ENCODE peak calls at places on chromosomes 1 and 21, in ten cellular contexts. C is LoVo; W is activated CD8-positive, alpha-beta memory T cell treated with anti-CD3 and anti-CD28 coated beads for 48 hours; V is neural crest cell; M is RWPE1; T is AG08395; G is RCC 7860; I is AG04450; R is chondrocyte; U is cardiac septum. Z is an unnamed sample.

GRCh38 chr21:40120944-40121575 is 253.8 kb downstream of the PCP4 start:
- DNase-seq in C (peak), W (no peak), V (no peak), M (no peak), T (peak), G (peak), I (no peak), R (no peak), U (no peak), Z (peak)

GRCh38 chr1:231106347-231106746 is 55.5 kb upstream of the TRIM67 start:
- DNase-seq in C (no peak), W (no peak), V (no peak), M (no peak), T (peak), G (peak), I (peak), R (no peak), U (no peak), Z (no peak)

GRCh38 chr1:247373721-247374141 is 42.1 kb upstream of the ZNF496 start:
- DNase-seq in C (peak), W (no peak), V (peak), M (peak), T (peak), G (no peak), I (no peak), R (no peak), U (peak), Z (no peak)

GRCh38 chr1:228166170-228166936 is 749 bp downstream of the IBA57 start:
- DNase-seq in C (peak), W (peak), V (peak), M (peak), T (peak), G (peak), I (no peak), R (peak), U (peak), Z (peak)

GRCh38 chr1:16134071-16134801 is 21.6 kb downstream of the EPHA2 start:
- DNase-seq in C (no peak), W (no peak), V (no peak), M (no peak), T (no peak), G (no peak), I (no peak), R (no peak), U (no peak), Z (no peak)

GRCh38 chr1:171999756-172000155 is 158.5 kb downstream of the DNM3 start:
- DNase-seq in C (no peak), W (no peak), V (no peak), M (no peak), T (peak), G (no peak), I (no peak), R (no peak), U (no peak), Z (no peak)

GRCh38 chr1:177307771-177308170 is 137.0 kb downstream of the BRINP2 start:
- DNase-seq in C (no peak), W (no peak), V (no peak), M (peak), T (peak), G (no peak), I (no peak), R (no peak), U (no peak), Z (no peak)

GRCh38 chr1:214979191-214979590 is 103.3 kb upstream of the KCNK2 start:
- DNase-seq in C (no peak), W (no peak), V (no peak), M (no peak), T (no peak), G (no peak), I (no peak), R (no peak), U (no peak), Z (no peak)

GRCh38 chr1:182428043-182428442 is 21.9 kb upstream of the RGSL1 start:
- DNase-seq in C (no peak), W (no peak), V (no peak), M (no peak), T (no peak), G (no peak), I (no peak), R (no peak), U (no peak), Z (no peak)